ENCODE peak calls at places on chromosome 6, in six cellular contexts. One of them, this sample, is unnamed.

GRCh38 chr6:46719099-46719498 is 16.1 kb downstream of the PLA2G7 start:
- DNase-seq in HepG2: no peak
- DNase-seq in OCI-LY7: no peak
- DNase-seq in GM23338: no peak
- DNase-seq in PC-9: peak; percentile 8
- DNase-seq in IMR-90: peak; percentile 41
- DNase-seq in this sample: peak; percentile 7

GRCh38 chr6:87244380-87244779 is 78.0 kb upstream of the SMIM8 start:
- DNase-seq in HepG2: no peak
- DNase-seq in OCI-LY7: no peak
- DNase-seq in GM23338: no peak
- DNase-seq in PC-9: no peak
- DNase-seq in IMR-90: peak; percentile 19
- DNase-seq in this sample: peak; percentile 20

GRCh38 chr6:148758492-148758891 is 11.7 kb downstream of the UST start:
- DNase-seq in HepG2: no peak
- DNase-seq in OCI-LY7: peak; percentile 95
- DNase-seq in GM23338: no peak
- DNase-seq in PC-9: no peak
- DNase-seq in IMR-90: no peak
- DNase-seq in this sample: no peak

GRCh38 chr6:43798688-43799444 is 28.9 kb downstream of the VEGFA start:
- DNase-seq in HepG2: peak; percentile 83
- DNase-seq in OCI-LY7: no peak
- DNase-seq in GM23338: no peak
- DNase-seq in PC-9: peak; percentile 93
- DNase-seq in IMR-90: peak; percentile 85
- DNase-seq in this sample: peak; percentile 95

GRCh38 chr6:169139179-169139971 is 114.3 kb downstream of the THBS2 start:
- DNase-seq in HepG2: no peak
- DNase-seq in OCI-LY7: no peak
- DNase-seq in GM23338: no peak
- DNase-seq in PC-9: no peak
- DNase-seq in IMR-90: no peak
- DNase-seq in this sample: no peak

GRCh38 chr6:159654483-159655098 is 38.5 kb downstream of the SOD2 start:
- DNase-seq in HepG2: peak; percentile 65
- DNase-seq in OCI-LY7: peak; percentile 86
- DNase-seq in GM23338: peak; percentile 87
- DNase-seq in PC-9: no peak
- DNase-seq in IMR-90: peak; percentile 67
- DNase-seq in this sample: peak; percentile 80

GRCh38 chr6:42105714-42106662 is 36.4 kb downstream of the C6orf132 start:
- DNase-seq in HepG2: no peak
- DNase-seq in OCI-LY7: no peak
- DNase-seq in GM23338: no peak
- DNase-seq in PC-9: no peak
- DNase-seq in IMR-90: no peak
- DNase-seq in this sample: peak; percentile 50

GRCh38 chr6:41975276-41975675 is 33.7 kb upstream of the CCND3 start:
- DNase-seq in HepG2: no peak
- DNase-seq in OCI-LY7: no peak
- DNase-seq in GM23338: no peak
- DNase-seq in PC-9: no peak
- DNase-seq in IMR-90: no peak
- DNase-seq in this sample: no peak

GRCh38 chr6:36547646-36548400 is 544 bp upstream of the STK38 start:
- DNase-seq in HepG2: no peak
- DNase-seq in OCI-LY7: peak; percentile 47
- DNase-seq in GM23338: no peak
- DNase-seq in PC-9: no peak
- DNase-seq in IMR-90: no peak
- DNase-seq in this sample: no peak

GRCh38 chr6:158329531-158329930 is 17.3 kb downstream of the TULP4 start:
- DNase-seq in HepG2: no peak
- DNase-seq in OCI-LY7: no peak
- DNase-seq in GM23338: no peak
- DNase-seq in PC-9: no peak
- DNase-seq in IMR-90: no peak
- DNase-seq in this sample: no peak

GRCh38 chr6:44126320-44127149 is 717 bp downstream of the MRPL14 start:
- DNase-seq in HepG2: peak; percentile 50
- DNase-seq in OCI-LY7: peak; percentile 53
- DNase-seq in GM23338: peak; percentile 81
- DNase-seq in PC-9: peak; percentile 50
- DNase-seq in IMR-90: peak; percentile 82
- DNase-seq in this sample: peak; percentile 77

GRCh38 chr6:39188577-39188976 is 40.7 kb downstream of the KCNK5 start:
- DNase-seq in HepG2: no peak
- DNase-seq in OCI-LY7: no peak
- DNase-seq in GM23338: no peak
- DNase-seq in PC-9: no peak
- DNase-seq in IMR-90: no peak
- DNase-seq in this sample: no peak

GRCh38 chr6:2514965-2515543 is 235.7 kb downstream of the MYLK4 start:
- DNase-seq in HepG2: peak; percentile 99
- DNase-seq in OCI-LY7: no peak
- DNase-seq in GM23338: no peak
- DNase-seq in PC-9: peak; percentile 5
- DNase-seq in IMR-90: no peak
- DNase-seq in this sample: peak; percentile 75

GRCh38 chr6:151993364-151993763 is 185.9 kb downstream of the ESR1 start:
- DNase-seq in HepG2: no peak
- DNase-seq in OCI-LY7: no peak
- DNase-seq in GM23338: no peak
- DNase-seq in PC-9: no peak
- DNase-seq in IMR-90: no peak
- DNase-seq in this sample: no peak

GRCh38 chr6:83429857-83430605 is 820 bp downstream of the ME1 start:
- DNase-seq in HepG2: no peak
- DNase-seq in OCI-LY7: no peak
- DNase-seq in GM23338: peak; percentile 35
- DNase-seq in PC-9: peak; percentile 44
- DNase-seq in IMR-90: peak; percentile 40
- DNase-seq in this sample: peak; percentile 55

GRCh38 chr6:118551063-118551672 is 3.1 kb downstream of the PLN start:
- DNase-seq in HepG2: peak; percentile 44
- DNase-seq in OCI-LY7: peak; percentile 51
- DNase-seq in GM23338: peak; percentile 67
- DNase-seq in PC-9: peak; percentile 10
- DNase-seq in IMR-90: peak; percentile 79
- DNase-seq in this sample: peak; percentile 65

GRCh38 chr6:144283781-144284473 is 1.2 kb upstream of the UTRN start:
- DNase-seq in HepG2: no peak
- DNase-seq in OCI-LY7: no peak
- DNase-seq in GM23338: peak; percentile 42
- DNase-seq in PC-9: no peak
- DNase-seq in IMR-90: peak; percentile 44
- DNase-seq in this sample: no peak

GRCh38 chr6:21332077-21332476 is 261.5 kb upstream of the SOX4 start:
- DNase-seq in HepG2: no peak
- DNase-seq in OCI-LY7: no peak
- DNase-seq in GM23338: no peak
- DNase-seq in PC-9: no peak
- DNase-seq in IMR-90: no peak
- DNase-seq in this sample: no peak

GRCh38 chr6:128256100-128256499 is 264.3 kb downstream of the PTPRK start:
- DNase-seq in HepG2: no peak
- DNase-seq in OCI-LY7: no peak
- DNase-seq in GM23338: no peak
- DNase-seq in PC-9: no peak
- DNase-seq in IMR-90: no peak
- DNase-seq in this sample: peak; percentile 7

GRCh38 chr6:128265706-128266105 is 254.7 kb downstream of the PTPRK start:
- DNase-seq in HepG2: no peak
- DNase-seq in OCI-LY7: no peak
- DNase-seq in GM23338: no peak
- DNase-seq in PC-9: no peak
- DNase-seq in IMR-90: no peak
- DNase-seq in this sample: no peak

GRCh38 chr6:128259036-128259734 is 261.2 kb downstream of the PTPRK start:
- DNase-seq in HepG2: no peak
- DNase-seq in OCI-LY7: no peak
- DNase-seq in GM23338: no peak
- DNase-seq in PC-9: no peak
- DNase-seq in IMR-90: no peak
- DNase-seq in this sample: no peak

GRCh38 chr6:128259735-128260685 is 260.4 kb downstream of the PTPRK start:
- DNase-seq in HepG2: no peak
- DNase-seq in OCI-LY7: no peak
- DNase-seq in GM23338: no peak
- DNase-seq in PC-9: no peak
- DNase-seq in IMR-90: no peak
- DNase-seq in this sample: no peak
- H2AFZ ChIP-seq in HepG2: no peak overlapping the region
- H2AFZ ChIP-seq in OCI-LY7: no peak overlapping the region
- H2AFZ ChIP-seq in GM23338: no peak overlapping the region
- H2AFZ ChIP-seq in PC-9: no peak overlapping the region
- H2AFZ ChIP-seq in IMR-90: no peak overlapping the region
- H2AFZ ChIP-seq in this sample: no peak overlapping the region

GRCh38 chr6:28377879-28378278 is 21.7 kb downstream of the ZSCAN12 start:
- DNase-seq in HepG2: no peak
- DNase-seq in OCI-LY7: no peak
- DNase-seq in GM23338: no peak
- DNase-seq in PC-9: no peak
- DNase-seq in IMR-90: no peak
- DNase-seq in this sample: no peak

GRCh38 chr6:28384143-28384533 is 15.4 kb downstream of the ZSCAN12 start:
- DNase-seq in HepG2: no peak
- DNase-seq in OCI-LY7: no peak
- DNase-seq in GM23338: no peak
- DNase-seq in PC-9: no peak
- DNase-seq in IMR-90: no peak
- DNase-seq in this sample: no peak

GRCh38 chr6:28378644-28379043 is 20.9 kb downstream of the ZSCAN12 start:
- DNase-seq in HepG2: no peak
- DNase-seq in OCI-LY7: no peak
- DNase-seq in GM23338: no peak
- DNase-seq in PC-9: no peak
- DNase-seq in IMR-90: no peak
- DNase-seq in this sample: no peak

GRCh38 chr6:28380381-28380780 is 19.2 kb downstream of the ZSCAN12 start:
- DNase-seq in HepG2: peak; percentile 15
- DNase-seq in OCI-LY7: no peak
- DNase-seq in GM23338: no peak
- DNase-seq in PC-9: no peak
- DNase-seq in IMR-90: no peak
- DNase-seq in this sample: no peak

DNA sequence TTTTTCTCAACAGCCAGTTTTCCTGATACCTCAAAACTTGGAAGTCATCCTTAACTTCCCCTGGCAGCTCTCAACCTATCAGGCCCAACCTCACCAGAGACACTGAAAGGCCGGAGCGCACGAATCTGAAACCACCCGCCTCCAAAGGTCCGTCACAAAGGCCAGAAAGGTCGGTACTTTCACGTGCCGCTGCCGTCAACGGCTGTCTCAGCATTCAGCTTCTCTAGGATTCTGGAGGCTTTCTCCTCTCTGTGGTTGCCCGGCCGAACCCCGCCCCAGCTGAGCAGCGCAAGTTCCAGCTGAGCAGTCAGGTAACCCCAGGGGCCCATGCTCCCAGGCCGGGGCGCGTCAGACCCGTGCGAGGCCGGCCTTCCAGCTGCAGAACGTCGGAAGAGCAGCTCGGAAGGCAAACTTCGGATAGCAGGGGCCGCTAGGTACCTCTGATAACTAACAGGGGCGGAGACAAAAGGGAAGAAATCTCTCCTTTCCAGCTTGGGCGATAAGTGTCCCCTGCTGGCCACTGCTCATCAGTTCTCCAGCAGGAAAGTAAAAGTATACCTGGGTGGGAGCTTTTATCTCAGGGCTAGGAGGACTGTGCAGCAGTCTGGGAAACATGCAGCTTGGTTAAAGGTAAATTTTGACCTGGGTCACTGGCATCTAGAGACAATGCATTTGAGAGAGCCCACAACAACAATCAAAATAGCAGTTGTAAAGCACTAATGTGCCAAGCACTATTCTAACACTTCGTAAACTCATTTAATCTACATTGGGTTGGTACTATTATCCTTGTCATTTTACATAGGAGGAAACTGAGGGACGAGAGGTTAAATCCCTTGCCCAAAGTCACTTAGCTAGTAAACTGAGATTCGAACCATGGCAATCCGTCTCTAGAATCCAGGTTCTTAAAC is 16.1 kb downstream of the ZSCAN12 start:
- DNase-seq in HepG2: peak; percentile 93
- DNase-seq in OCI-LY7: no peak
- DNase-seq in GM23338: peak; percentile 98
- DNase-seq in PC-9: peak; percentile 92
- DNase-seq in IMR-90: peak; percentile 93
- DNase-seq in this sample: peak; percentile 93
- TF ChIP-seq CTCF in HepG2: peak; percentile 72
- TF ChIP-seq CTCF in OCI-LY7: no peak
- TF ChIP-seq CTCF in GM23338: peak; percentile 62
- TF ChIP-seq CTCF in PC-9: peak; percentile 68
- TF ChIP-seq CTCF in IMR-90: peak; percentile 51
- TF ChIP-seq CTCF in this sample: peak; percentile 56

DNA sequence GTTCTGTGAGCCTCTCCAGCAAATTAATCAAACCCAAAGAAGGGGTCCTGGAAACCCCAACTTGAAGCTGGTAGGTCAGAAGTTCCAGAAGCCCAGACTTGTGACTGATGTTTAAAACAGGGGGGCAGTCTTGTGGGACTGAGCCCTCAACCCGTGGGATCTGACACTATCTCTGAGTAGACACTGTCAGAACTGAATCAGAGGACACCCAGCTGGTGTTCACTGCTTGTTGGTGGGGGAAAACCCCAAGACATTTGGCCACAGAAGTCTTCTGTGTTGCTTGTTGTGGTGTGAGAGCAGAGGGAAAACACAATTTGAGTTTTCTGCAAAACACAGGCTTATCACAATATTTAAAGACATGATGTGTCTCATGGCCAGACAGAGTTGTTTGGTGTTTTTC is 29.9 kb downstream of the KIF13A start:
- DNase-seq in HepG2: no peak
- DNase-seq in OCI-LY7: no peak
- DNase-seq in GM23338: no peak
- DNase-seq in PC-9: no peak
- DNase-seq in IMR-90: peak; percentile 70
- DNase-seq in this sample: no peak
- H3K4me2 ChIP-seq in HepG2: no peak overlapping the region
- H3K4me2 ChIP-seq in OCI-LY7: no peak overlapping the region
- H3K4me2 ChIP-seq in GM23338: peak overlapping the region; percentile 10
- H3K4me2 ChIP-seq in PC-9: no peak overlapping the region
- H3K4me2 ChIP-seq in IMR-90: peak overlapping the region; percentile 7
- H3K4me2 ChIP-seq in this sample: no peak overlapping the region

DNA sequence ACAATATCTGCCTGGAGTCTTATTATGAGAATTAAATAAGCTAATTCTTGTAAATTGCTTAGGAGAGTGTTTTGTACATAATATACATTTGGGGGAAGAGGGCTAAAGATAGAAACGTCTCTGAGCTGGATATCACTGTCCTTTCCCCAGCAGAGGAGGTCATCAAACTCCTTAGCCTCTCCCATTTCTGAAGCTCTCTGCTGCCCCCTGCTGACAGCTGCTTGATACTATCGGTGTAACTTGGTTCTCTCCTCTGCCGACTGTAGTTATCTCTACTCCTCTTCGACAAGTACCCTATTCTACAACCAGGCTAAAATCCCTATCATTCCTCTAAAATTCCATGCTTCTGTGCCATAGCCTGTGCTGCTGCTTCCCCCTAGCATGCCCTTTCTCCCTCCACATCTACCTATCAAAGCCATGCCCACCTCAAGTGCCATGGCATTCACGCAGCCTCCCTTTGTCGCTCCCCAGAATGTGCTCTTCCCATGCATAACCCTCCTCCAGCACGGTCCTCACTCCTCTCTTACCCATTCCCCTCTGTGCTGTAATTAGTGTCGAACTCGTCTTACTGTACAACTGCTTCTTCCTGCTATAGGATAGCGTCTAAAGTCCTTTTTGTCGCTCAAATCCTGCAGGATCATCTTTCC is 101.2 kb downstream of the EPM2A start:
- DNase-seq in HepG2: peak; percentile 75
- DNase-seq in OCI-LY7: peak; percentile 75
- DNase-seq in GM23338: peak; percentile 95
- DNase-seq in PC-9: peak; percentile 69
- DNase-seq in IMR-90: peak; percentile 76
- DNase-seq in this sample: peak; percentile 94
- H2AFZ ChIP-seq in HepG2: no peak overlapping the region
- H2AFZ ChIP-seq in OCI-LY7: no peak overlapping the region
- H2AFZ ChIP-seq in GM23338: no peak overlapping the region
- H2AFZ ChIP-seq in PC-9: no peak overlapping the region
- H2AFZ ChIP-seq in IMR-90: peak overlapping the region; percentile 54
- H2AFZ ChIP-seq in this sample: no peak overlapping the region

This sample was measured in hepatocyte.